ENCODE peak calls at places on chromosomes 16 and 17, in five cellular contexts. H is CD8-positive, alpha-beta T cell; U is A673; M is bronchial epithelial cell; F is fibroblast of mammary gland. D is an unnamed sample.

GRCh38 chr16:75070055-75070841 is 46.3 kb downstream of the LDHD start:
- DNase-seq in U (no peak), F (no peak), H (no peak), M (no peak), D (no peak)

GRCh38 chr17:42142371-42142896 is 12.4 kb downstream of the RAB5C start:
- DNase-seq in M (no peak), H (no peak), U (no peak), F (peak), D (no peak)

GRCh38 chr17:29181226-29181625 is 1.0 kb upstream of the MYO18A start:
- DNase-seq in H (no peak), M (peak), U (no peak), F (no peak), D (no peak)

GRCh38 chr17:37110816-37111215 is 162.1 kb downstream of the AATF start:
- DNase-seq in M (no peak), U (no peak), F (no peak), H (no peak), D (no peak)

GRCh38 chr17:60393840-60394529 is 2.1 kb upstream of the USP32 start:
- DNase-seq in F (no peak), U (no peak), M (no peak), H (no peak), D (no peak)

GRCh38 chr16:77965346-77965745 is 57.0 kb upstream of the CLEC3A start:
- DNase-seq in M (no peak), H (no peak), F (no peak), U (no peak), D (no peak)

GRCh38 chr17:37698132-37698615 is 46.7 kb downstream of the HNF1B start:
- DNase-seq in U (no peak), M (peak), F (peak), H (no peak), D (no peak)

GRCh38 chr17:76014925-76015261 is 12.2 kb downstream of the EVPL start:
- DNase-seq in F (no peak), H (no peak), M (no peak), U (peak), D (no peak)

GRCh38 chr17:77489898-77490265 is 349.1 kb downstream of the SEC14L1 start:
- DNase-seq in U (no peak), F (peak), M (no peak), H (no peak), D (no peak)

GRCh38 chr17:42878123-42878880 is 22.3 kb upstream of the G6PC1 start:
- DNase-seq in H (no peak), M (no peak), U (no peak), F (no peak), D (no peak)

GRCh38 chr17:28416703-28417311 is 10.8 kb upstream of the SLC46A1 start:
- DNase-seq in U (peak), M (peak), F (peak), H (peak), D (peak)

GRCh38 chr17:56973520-56973919 is 4.4 kb upstream of the SCPEP1 start:
- DNase-seq in M (peak), U (no peak), H (no peak), F (peak), D (no peak)

GRCh38 chr17:27572665-27573064 is 58.3 kb upstream of the LGALS9 start:
- DNase-seq in H (no peak), U (no peak), M (no peak), F (no peak), D (no peak)

GRCh38 chr16:50593410-50594139 is 45.4 kb downstream of the NKD1 start:
- DNase-seq in M (no peak), U (peak), H (no peak), F (peak), D (no peak)

GRCh38 chr17:78723957-78724356 is 58.1 kb downstream of the CYTH1 start:
- DNase-seq in F (no peak), H (no peak), U (no peak), M (no peak), D (no peak)

GRCh38 chr17:71632328-71632727 is 488.5 kb upstream of the SOX9 start:
- DNase-seq in F (peak), M (peak), H (no peak), U (peak), D (no peak)

GRCh38 chr17:83103200-83103937 is 24.0 kb downstream of the METRNL start:
- DNase-seq in M (no peak), U (peak), H (no peak), F (peak), D (no peak)

GRCh38 chr17:45311762-45312476 is 4.9 kb downstream of the MAP3K14 start:
- DNase-seq in H (peak), M (peak), U (no peak), F (no peak), D (peak)

GRCh38 chr17:4594406-4595349 is 10.3 kb downstream of the SMTNL2 start:
- DNase-seq in F (no peak), M (no peak), U (no peak), H (peak), D (peak)

GRCh38 chr16:89972244-89973234 is 24.0 kb downstream of the DEF8 start:
- DNase-seq in H (peak), M (peak), F (peak), U (peak), D (peak)
- TF ChIP-seq CTCF in H (no peak), M (no peak), F (no peak), U (no peak), D (no peak)

GRCh38 chr17:79974786-79975497 is 60.7 kb downstream of the TBC1D16 start:
- DNase-seq in F (no peak), M (no peak), U (no peak), H (no peak), D (no peak)
- TF ChIP-seq CTCF in F (peak), M (peak), U (peak), H (no peak), D (peak)

DNA sequence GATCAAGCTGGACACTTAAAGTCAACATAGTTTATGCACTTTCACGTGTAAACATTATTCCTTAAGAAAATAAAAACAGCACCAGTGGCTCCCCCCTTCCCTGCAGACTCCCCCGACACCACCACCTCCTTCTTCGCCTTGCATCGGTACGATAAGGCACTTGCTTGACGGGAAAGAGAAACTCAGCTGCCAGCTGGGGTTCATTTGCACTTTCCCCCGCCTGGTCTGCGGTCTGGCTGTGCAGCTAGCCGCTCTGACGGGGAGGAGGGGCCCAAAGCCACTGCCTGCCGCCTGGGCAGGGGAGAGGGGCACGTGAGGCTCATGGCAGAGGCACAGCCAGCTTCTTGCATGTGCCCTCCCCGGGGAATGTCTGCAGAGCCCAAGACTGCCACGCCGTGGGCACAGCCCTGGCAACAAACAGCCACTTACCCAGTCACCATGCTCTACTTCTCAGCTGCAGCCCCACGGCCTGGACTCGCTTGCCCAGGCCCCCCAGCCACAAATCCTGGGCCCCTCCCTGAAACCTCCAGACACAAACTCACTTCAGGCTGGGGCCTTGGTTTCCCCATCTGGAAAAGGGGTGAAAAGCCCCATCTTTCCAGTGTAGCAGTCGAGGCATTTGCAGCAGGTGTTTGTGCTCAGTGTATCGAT is 16.5 kb upstream of the PRM1 start:
- DNase-seq in U (peak), M (peak), F (peak), H (peak), D (peak)
- TF ChIP-seq CTCF in U (no peak), M (peak), F (no peak), H (no peak), D (no peak)

GRCh38 chr17:52383493-52384100 is 225.1 kb upstream of the CA10 start:
- DNase-seq in U (peak), M (peak), F (peak), H (no peak), D (peak)
- TF ChIP-seq CTCF in U (peak), M (peak), F (peak), H (no peak), D (peak)

GRCh38 chr16:3458278-3458851 is 14.9 kb downstream of the NAA60 start:
- DNase-seq in H (no peak), M (peak), U (no peak), F (no peak), D (no peak)
- TF ChIP-seq CTCF in H (no peak), M (no peak), U (no peak), F (no peak), D (no peak)

GRCh38 chr17:30947796-30948195 is 23.0 kb upstream of the RNF135 start:
- DNase-seq in F (no peak), U (no peak), M (no peak), H (no peak), D (no peak)

GRCh38 chr17:30939059-30939689 is 17.4 kb downstream of the ADAP2 start:
- DNase-seq in U (no peak), M (no peak), H (no peak), F (no peak), D (peak)

GRCh38 chr17:30942311-30943079 is 20.8 kb downstream of the ADAP2 start:
- DNase-seq in M (no peak), F (no peak), U (no peak), H (no peak), D (no peak)
- TF ChIP-seq CTCF in M (no peak), F (no peak), U (no peak), H (no peak), D (no peak)

GRCh38 chr16:68019167-68019680 is 3.5 kb upstream of the DPEP2NB start:
- DNase-seq in U (no peak), H (no peak), F (no peak), M (no peak), D (no peak)

GRCh38 chr16:68022278-68022727 is 729 bp downstream of the DDX28 start:
- DNase-seq in M (no peak), H (no peak), U (no peak), F (peak), D (no peak)

GRCh38 chr16:68021490-68021889 is 1.5 kb downstream of the DDX28 start:
- DNase-seq in M (no peak), U (no peak), F (no peak), H (no peak), D (no peak)

GRCh38 chr16:68022728-68023537 is at the start of the genes DDX28 and DUS2:
- DNase-seq in H (peak), U (peak), M (peak), F (peak), D (peak)
- TF ChIP-seq CTCF in H (no peak), U (no peak), M (peak), F (no peak), D (peak)

GRCh38 chr16:81823734-81824133 is 44.6 kb downstream of the PLCG2 start:
- DNase-seq in M (no peak), U (no peak), H (no peak), F (no peak), D (no peak)

GRCh38 chr16:81826523-81826922 is 47.4 kb downstream of the PLCG2 start:
- DNase-seq in M (no peak), F (no peak), H (no peak), U (no peak), D (no peak)

GRCh38 chr16:81821422-81822128 is 42.5 kb downstream of the PLCG2 start:
- DNase-seq in M (no peak), F (no peak), U (no peak), H (no peak), D (peak)

GRCh38 chr16:81818514-81819304 is 39.6 kb downstream of the PLCG2 start:
- DNase-seq in F (no peak), H (no peak), U (no peak), M (no peak), D (no peak)

GRCh38 chr16:81823111-81823510 is 44.0 kb downstream of the PLCG2 start:
- DNase-seq in F (no peak), U (no peak), M (no peak), H (peak), D (peak)
- TF ChIP-seq CTCF in F (no peak), U (no peak), M (no peak), H (no peak), D (peak)

GRCh38 chr16:9225527-9226316 is 134.3 kb downstream of the HAPSTR1 start:
- DNase-seq in H (no peak), U (peak), F (no peak), M (no peak), D (peak)
- TF ChIP-seq CTCF in H (no peak), U (peak), F (peak), M (no peak), D (peak)

D was measured in GM10248.